ENCODE peak calls at places on chromosomes 6 and 20, in ten cellular contexts. N, Q, J, E, C, V, F, P, H and I are unnamed samples.
A peak's percentile ranks its signal among the peaks of the same experiment; 100 is the strongest.

GRCh38 chr20:60139663-60140446 is 181.6 kb downstream of the CDH26 start:
- DNase-seq in N (no peak), Q (no peak), J (peak; percentile 17), E (no peak), C (no peak), V (no peak), F (no peak), P (no peak), H (no peak), I (peak; percentile 6)

GRCh38 chr20:19850190-19850533 is 92.1 kb downstream of the RIN2 start:
- DNase-seq in N (no peak), Q (peak; percentile 63), J (no peak), E (no peak), C (no peak), V (peak; percentile 41), F (no peak), P (no peak), H (no peak), I (peak; percentile 47)

GRCh38 chr6:137493218-137494038 is 766 bp downstream of the OLIG3 start:
- DNase-seq in N (no peak), Q (no peak), J (peak; percentile 3), E (no peak), C (peak; percentile 75), V (no peak), F (no peak), P (no peak), H (no peak), I (no peak)

GRCh38 chr6:31888281-31889258 is 8.9 kb downstream of the EHMT2 start:
- DNase-seq in N (no peak), Q (no peak), J (no peak), E (no peak), C (peak; percentile 86), V (peak; percentile 26), F (no peak), P (peak; percentile 38), H (no peak), I (peak; percentile 14)

GRCh38 chr20:52204136-52204535 is 12.6 kb upstream of the ZFP64 start:
- DNase-seq in N (no peak), Q (no peak), J (peak; percentile 2), E (no peak), C (no peak), V (no peak), F (no peak), P (no peak), H (no peak), I (no peak)

GRCh38 chr20:58399926-58400325 is 10.9 kb downstream of the VAPB start:
- DNase-seq in N (no peak), Q (no peak), J (no peak), E (no peak), C (peak; percentile 62), V (no peak), F (no peak), P (no peak), H (no peak), I (no peak)

GRCh38 chr20:50496773-50497375 is 13.3 kb upstream of the PTPN1 start:
- DNase-seq in N (no peak), Q (no peak), J (no peak), E (no peak), C (no peak), V (no peak), F (peak; percentile 96), P (peak; percentile 60), H (no peak), I (no peak)

GRCh38 chr6:11824986-11825385 is 46.4 kb upstream of the ADTRP start:
- DNase-seq in N (no peak), Q (no peak), J (peak; percentile 16), E (no peak), C (no peak), V (no peak), F (no peak), P (peak; percentile 93), H (no peak), I (peak; percentile 34)

GRCh38 chr20:61777773-61778484 is 287.8 kb downstream of the TAF4 start:
- DNase-seq in N (no peak), Q (no peak), J (no peak), E (no peak), C (no peak), V (no peak), F (no peak), P (no peak), H (no peak), I (no peak)

GRCh38 chr6:139713416-139713815 is 339.0 kb upstream of the CITED2 start:
- DNase-seq in N (no peak), Q (no peak), J (no peak), E (no peak), C (no peak), V (no peak), F (no peak), P (no peak), H (no peak), I (no peak)

GRCh38 chr6:123503619-123504018 is 133.1 kb downstream of the TRDN start:
- DNase-seq in N (no peak), Q (no peak), J (no peak), E (no peak), C (no peak), V (no peak), F (no peak), P (no peak), H (no peak), I (no peak)

GRCh38 chr20:63911171-63911570 is 16.2 kb downstream of the DNAJC5 start:
- DNase-seq in N (no peak), Q (no peak), J (peak; percentile 24), E (peak; percentile 35), C (no peak), V (no peak), F (peak; percentile 99), P (no peak), H (no peak), I (peak; percentile 14)

GRCh38 chr6:38161331-38161730 is 341.8 kb downstream of the ZFAND3 start:
- DNase-seq in N (no peak), Q (no peak), J (no peak), E (no peak), C (no peak), V (no peak), F (no peak), P (no peak), H (no peak), I (no peak)

GRCh38 chr6:134372603-134373281 is 54.8 kb upstream of the SGK1 start:
- DNase-seq in N (peak; percentile 41), Q (no peak), J (peak; percentile 80), E (peak; percentile 64), C (no peak), V (no peak), F (no peak), P (no peak), H (no peak), I (peak; percentile 89)

GRCh38 chr6:140485740-140486467 is 1111.5 kb upstream of the CITED2 start:
- DNase-seq in N (peak; percentile 84), Q (peak; percentile 47), J (peak; percentile 95), E (peak; percentile 92), C (no peak), V (no peak), F (no peak), P (peak; percentile 21), H (no peak), I (peak; percentile 90)

GRCh38 chr6:17125407-17125806 is 23.6 kb downstream of the STMND1 start:
- DNase-seq in N (no peak), Q (no peak), J (no peak), E (no peak), C (no peak), V (no peak), F (no peak), P (no peak), H (no peak), I (no peak)

GRCh38 chr6:143164565-143165105 is 103.9 kb downstream of the AIG1 start:
- DNase-seq in N (no peak), Q (no peak), J (no peak), E (no peak), C (no peak), V (no peak), F (no peak), P (no peak), H (no peak), I (no peak)

GRCh38 chr6:16354692-16355091 is 116.3 kb downstream of the GMPR start:
- DNase-seq in N (no peak), Q (no peak), J (no peak), E (no peak), C (no peak), V (no peak), F (no peak), P (no peak), H (no peak), I (no peak)

DNA sequence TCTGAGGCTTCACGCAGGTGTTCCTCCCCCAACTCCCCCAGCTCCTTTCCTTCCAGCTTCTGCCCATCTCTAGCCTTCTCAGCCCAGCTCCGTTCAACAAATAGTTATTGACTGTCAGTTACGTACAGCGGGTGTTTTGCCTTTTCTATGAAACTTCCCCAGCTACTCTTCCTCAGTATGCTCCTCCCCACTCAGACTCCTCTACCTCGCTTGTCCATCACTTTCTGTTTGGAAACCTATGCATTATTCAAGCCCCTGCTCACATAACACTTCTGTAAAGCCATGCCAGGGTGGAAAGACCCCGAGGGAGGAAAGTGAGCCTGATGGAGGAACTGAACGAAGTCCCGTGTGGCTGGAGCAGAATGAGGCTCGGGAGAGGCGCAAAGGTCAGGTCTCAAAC is 44.2 kb upstream of the NR2E1 start:
- DNase-seq in N (no peak), Q (no peak), J (no peak), E (no peak), C (no peak), V (no peak), F (no peak), P (no peak), H (no peak), I (no peak)
- H3K4me3 ChIP-seq in N (no peak overlapping the region), Q (no peak overlapping the region), J (no peak overlapping the region), E (no peak overlapping the region), C (no peak overlapping the region), V (no peak overlapping the region), F (no peak overlapping the region), P (no peak overlapping the region), H (no peak overlapping the region), I (no peak overlapping the region)

GRCh38 chr6:52162940-52163908 is 23.0 kb upstream of the IL17A start:
- DNase-seq in N (peak; percentile 7), Q (no peak), J (peak; percentile 44), E (peak; percentile 4), C (peak; percentile 53), V (no peak), F (no peak), P (peak; percentile 75), H (no peak), I (peak; percentile 19)
- TF ChIP-seq CTCF in N (peak; percentile 72), Q (peak; percentile 18), J (peak; percentile 72), E (peak; percentile 46), C (peak; percentile 88), V (peak; percentile 22), F (peak; percentile 92), P (peak; percentile 89), H (peak; percentile 41), I (peak; percentile 39)

DNA sequence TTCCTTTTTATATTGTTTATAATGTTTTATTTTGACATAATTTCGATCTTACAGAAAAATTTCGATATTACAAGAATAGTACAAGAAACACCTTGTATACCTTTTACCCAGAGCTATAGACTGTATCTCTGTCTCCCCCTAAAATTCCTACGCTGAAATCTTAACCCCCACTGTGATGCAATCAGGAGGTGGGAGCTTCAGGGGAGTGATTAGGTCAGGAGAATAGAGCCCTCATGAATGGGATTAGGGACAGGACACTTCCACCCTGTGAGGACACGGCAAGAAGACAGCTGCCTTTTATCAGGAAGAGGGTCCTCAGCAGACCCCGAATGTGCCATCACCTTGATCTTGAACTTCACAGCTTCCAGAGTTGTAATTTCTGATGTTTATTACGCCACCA is 148.7 kb upstream of the C6orf118 start:
- DNase-seq in N (no peak), Q (no peak), J (no peak), E (no peak), C (no peak), V (no peak), F (no peak), P (no peak), H (no peak), I (no peak)
- H3K4me3 ChIP-seq in N (no peak overlapping the region), Q (no peak overlapping the region), J (no peak overlapping the region), E (no peak overlapping the region), C (no peak overlapping the region), V (no peak overlapping the region), F (no peak overlapping the region), P (no peak overlapping the region), H (no peak overlapping the region), I (no peak overlapping the region)

GRCh38 chr6:92777146-92777740 is 642.1 kb downstream of the EPHA7 start:
- DNase-seq in N (no peak), Q (no peak), J (peak; percentile 0), E (peak; percentile 53), C (peak; percentile 82), V (peak; percentile 62), F (no peak), P (peak; percentile 40), H (no peak), I (peak; percentile 30)
- TF ChIP-seq CTCF in N (no peak), Q (peak; percentile 31), J (peak; percentile 9), E (peak; percentile 69), C (peak; percentile 84), V (peak; percentile 55), F (peak; percentile 84), P (peak; percentile 37), H (no peak), I (peak; percentile 43)